ENCODE peak calls at places on chromosomes 3 and 15, in four cellular contexts. W is HL-60; D is central memory CD4-positive, alpha-beta T cell; E is RWPE1. B is an unnamed sample.

GRCh38 chr3:150106752-150107428 is 136.2 kb upstream of the PFN2 start:
- DNase-seq in W (no peak), D (no peak), E (no peak), B (peak)

GRCh38 chr3:46962990-46963389 is 13.6 kb downstream of the CCDC12 start:
- DNase-seq in W (no peak), D (no peak), E (no peak), B (no peak)

GRCh38 chr3:111594205-111594604 is 941 bp downstream of the ZBED2 start:
- DNase-seq in W (no peak), D (no peak), E (peak), B (peak)

GRCh38 chr15:88635343-88635742 is 3.5 kb upstream of the ISG20 start:
- DNase-seq in W (no peak), D (peak), E (no peak), B (no peak)

GRCh38 chr3:38574411-38575278 is 74.8 kb downstream of the SCN5A start:
- DNase-seq in W (no peak), D (no peak), E (no peak), B (no peak)

GRCh38 chr15:25170113-25170731 is 215.4 kb downstream of the SNRPN start:
- DNase-seq in W (no peak), D (no peak), E (no peak), B (no peak)

GRCh38 chr15:79601376-79601775 is 169.2 kb downstream of the MINAR1 start:
- DNase-seq in W (no peak), D (no peak), E (no peak), B (no peak)

GRCh38 chr15:75095594-75095993 is 72.2 kb downstream of the PPCDC start:
- DNase-seq in W (no peak), D (no peak), E (no peak), B (no peak)

GRCh38 chr3:65871305-65872141 is 167.2 kb downstream of the MAGI1 start:
- DNase-seq in W (no peak), D (no peak), E (no peak), B (no peak)

GRCh38 chr3:161273589-161274218 is 52.6 kb downstream of the NMD3 start:
- DNase-seq in W (no peak), D (peak), E (no peak), B (no peak)

GRCh38 chr3:59126436-59126835 is 76.6 kb upstream of the CFAP20DC start:
- DNase-seq in W (no peak), D (no peak), E (no peak), B (no peak)

GRCh38 chr15:23472678-23473077 is 25.6 kb upstream of the GOLGA6L2 start:
- DNase-seq in W (no peak), D (no peak), E (no peak), B (no peak)

GRCh38 chr3:185733980-185734724 is 90.7 kb downstream of the IGF2BP2 start:
- DNase-seq in W (peak), D (no peak), E (peak), B (peak)

GRCh38 chr3:127438371-127438770 is 150.5 kb upstream of the PRR20G start:
- DNase-seq in W (no peak), D (no peak), E (no peak), B (no peak)

GRCh38 chr15:72341361-72341760 is 21.4 kb upstream of the CELF6 start:
- DNase-seq in W (no peak), D (no peak), E (no peak), B (no peak)

GRCh38 chr3:31704651-31705179 is 172.0 kb downstream of the STT3B start:
- DNase-seq in W (no peak), D (no peak), E (peak), B (peak)

GRCh38 chr3:73508330-73508954 is 116.3 kb downstream of the PDZRN3 start:
- DNase-seq in W (peak), D (peak), E (peak), B (no peak)

GRCh38 chr3:138332472-138333073 is 2.9 kb upstream of the NME9 start:
- DNase-seq in W (no peak), D (no peak), E (peak), B (peak)

GRCh38 chr15:91852741-91853500 is 587 bp upstream of the SLCO3A1 start:
- DNase-seq in W (peak), D (peak), E (peak), B (peak)

GRCh38 chr3:13379191-13379830 is 40.8 kb downstream of the NUP210 start:
- DNase-seq in W (no peak), D (no peak), E (peak), B (peak)

GRCh38 chr3:61996351-61996750 is 377.0 kb downstream of the FEZF2 start:
- DNase-seq in W (no peak), D (no peak), E (no peak), B (no peak)

GRCh38 chr15:77026501-77027110 is 31.7 kb downstream of the PSTPIP1 start:
- DNase-seq in W (no peak), D (no peak), E (no peak), B (no peak)

GRCh38 chr15:29670945-29671307 is 151.3 kb downstream of the TJP1 start:
- DNase-seq in W (no peak), D (no peak), E (peak), B (peak)

GRCh38 chr15:51266548-51266947 is 71.8 kb downstream of the CYP19A1 start:
- DNase-seq in W (no peak), D (no peak), E (no peak), B (no peak)

GRCh38 chr3:29384640-29385039 is 103.8 kb downstream of the RBMS3 start:
- DNase-seq in W (no peak), D (no peak), E (no peak), B (no peak)

GRCh38 chr3:46640927-46641326 is 28.6 kb downstream of the FAM240A start:
- DNase-seq in W (no peak), D (no peak), E (no peak), B (no peak)

GRCh38 chr15:46489276-46489675 is 854.4 kb downstream of the SQOR start:
- DNase-seq in W (no peak), D (no peak), E (no peak), B (no peak)